ENCODE peak calls at places on chromosomes 12 and 14, in eight cellular contexts. One of them, this sample, is unnamed.

GRCh38 chr12:100146252-100146651 is 3.6 kb upstream of the BLTP3B start:
- DNase-seq in cardiac fibroblast: no peak
- DNase-seq in CD8-positive, alpha-beta T cell: no peak
- DNase-seq in mesothelial cell of epicardium: no peak
- DNase-seq in glutamatergic neuron: no peak
- DNase-seq in CD4-positive, alpha-beta T cell: no peak
- DNase-seq in MCF 10A: no peak
- DNase-seq in AG10803: no peak
- DNase-seq in this sample: no peak

GRCh38 chr14:63478437-63478852 is 64.7 kb downstream of the PPP2R5E start:
- DNase-seq in cardiac fibroblast: no peak
- DNase-seq in MCF 10A: no peak
- DNase-seq in mesothelial cell of epicardium: no peak
- DNase-seq in AG10803: no peak
- DNase-seq in CD8-positive, alpha-beta T cell: no peak
- DNase-seq in glutamatergic neuron: no peak
- DNase-seq in CD4-positive, alpha-beta T cell: no peak
- DNase-seq in this sample: peak

GRCh38 chr14:44027397-44027796 is 479.7 kb downstream of the FSCB start:
- DNase-seq in CD4-positive, alpha-beta T cell: no peak
- DNase-seq in cardiac fibroblast: no peak
- DNase-seq in MCF 10A: no peak
- DNase-seq in AG10803: no peak
- DNase-seq in mesothelial cell of epicardium: no peak
- DNase-seq in glutamatergic neuron: no peak
- DNase-seq in CD8-positive, alpha-beta T cell: no peak
- DNase-seq in this sample: no peak

GRCh38 chr12:122079038-122079531 is 529 bp downstream of the MLXIP start:
- DNase-seq in MCF 10A: peak
- DNase-seq in CD4-positive, alpha-beta T cell: no peak
- DNase-seq in glutamatergic neuron: no peak
- DNase-seq in AG10803: no peak
- DNase-seq in cardiac fibroblast: peak
- DNase-seq in mesothelial cell of epicardium: no peak
- DNase-seq in CD8-positive, alpha-beta T cell: no peak
- DNase-seq in this sample: no peak

GRCh38 chr12:18165422-18165871 is 75.5 kb upstream of the RERGL start:
- DNase-seq in CD4-positive, alpha-beta T cell: no peak
- DNase-seq in mesothelial cell of epicardium: no peak
- DNase-seq in AG10803: peak
- DNase-seq in glutamatergic neuron: no peak
- DNase-seq in CD8-positive, alpha-beta T cell: no peak
- DNase-seq in cardiac fibroblast: peak
- DNase-seq in MCF 10A: peak
- DNase-seq in this sample: peak

GRCh38 chr14:102819176-102819628 is 42.0 kb downstream of the TRAF3 start:
- DNase-seq in CD8-positive, alpha-beta T cell: peak
- DNase-seq in cardiac fibroblast: no peak
- DNase-seq in mesothelial cell of epicardium: no peak
- DNase-seq in CD4-positive, alpha-beta T cell: peak
- DNase-seq in glutamatergic neuron: no peak
- DNase-seq in AG10803: peak
- DNase-seq in MCF 10A: no peak
- DNase-seq in this sample: peak

GRCh38 chr14:102089621-102090343 is 2.9 kb upstream of the HSP90AA1 start:
- DNase-seq in mesothelial cell of epicardium: no peak
- DNase-seq in MCF 10A: no peak
- DNase-seq in CD8-positive, alpha-beta T cell: no peak
- DNase-seq in glutamatergic neuron: no peak
- DNase-seq in CD4-positive, alpha-beta T cell: no peak
- DNase-seq in AG10803: no peak
- DNase-seq in cardiac fibroblast: no peak
- DNase-seq in this sample: no peak

GRCh38 chr12:109781668-109782321 is 51.4 kb downstream of the TRPV4 start:
- DNase-seq in MCF 10A: no peak
- DNase-seq in glutamatergic neuron: no peak
- DNase-seq in CD4-positive, alpha-beta T cell: no peak
- DNase-seq in CD8-positive, alpha-beta T cell: no peak
- DNase-seq in cardiac fibroblast: no peak
- DNase-seq in AG10803: no peak
- DNase-seq in mesothelial cell of epicardium: no peak
- DNase-seq in this sample: no peak

GRCh38 chr12:52145228-52145940 is 46.4 kb downstream of the KRT80 start:
- DNase-seq in CD4-positive, alpha-beta T cell: no peak
- DNase-seq in mesothelial cell of epicardium: no peak
- DNase-seq in glutamatergic neuron: no peak
- DNase-seq in cardiac fibroblast: no peak
- DNase-seq in AG10803: no peak
- DNase-seq in CD8-positive, alpha-beta T cell: no peak
- DNase-seq in MCF 10A: no peak
- DNase-seq in this sample: no peak

GRCh38 chr12:26572131-26572530 is 260.9 kb downstream of the ITPR2 start:
- DNase-seq in MCF 10A: no peak
- DNase-seq in cardiac fibroblast: no peak
- DNase-seq in AG10803: no peak
- DNase-seq in CD8-positive, alpha-beta T cell: no peak
- DNase-seq in mesothelial cell of epicardium: no peak
- DNase-seq in CD4-positive, alpha-beta T cell: no peak
- DNase-seq in glutamatergic neuron: no peak
- DNase-seq in this sample: no peak

GRCh38 chr12:116551952-116552749 is 7.0 kb upstream of the MAP1LC3B2 start:
- DNase-seq in mesothelial cell of epicardium: no peak
- DNase-seq in MCF 10A: peak
- DNase-seq in CD4-positive, alpha-beta T cell: no peak
- DNase-seq in cardiac fibroblast: peak
- DNase-seq in glutamatergic neuron: no peak
- DNase-seq in CD8-positive, alpha-beta T cell: no peak
- DNase-seq in AG10803: peak
- DNase-seq in this sample: no peak

GRCh38 chr12:92107094-92107493 is 38.6 kb downstream of the BTG1 start:
- DNase-seq in CD8-positive, alpha-beta T cell: no peak
- DNase-seq in CD4-positive, alpha-beta T cell: no peak
- DNase-seq in MCF 10A: no peak
- DNase-seq in AG10803: no peak
- DNase-seq in mesothelial cell of epicardium: no peak
- DNase-seq in cardiac fibroblast: no peak
- DNase-seq in glutamatergic neuron: no peak
- DNase-seq in this sample: no peak

GRCh38 chr14:71762575-71762974 is 169.7 kb upstream of the RGS6 start:
- DNase-seq in glutamatergic neuron: no peak
- DNase-seq in mesothelial cell of epicardium: no peak
- DNase-seq in CD4-positive, alpha-beta T cell: no peak
- DNase-seq in CD8-positive, alpha-beta T cell: no peak
- DNase-seq in AG10803: no peak
- DNase-seq in MCF 10A: no peak
- DNase-seq in cardiac fibroblast: no peak
- DNase-seq in this sample: no peak

GRCh38 chr12:119592232-119592631 is 1.3 kb upstream of the TMEM233 start:
- DNase-seq in CD8-positive, alpha-beta T cell: no peak
- DNase-seq in glutamatergic neuron: no peak
- DNase-seq in MCF 10A: peak
- DNase-seq in AG10803: no peak
- DNase-seq in mesothelial cell of epicardium: no peak
- DNase-seq in cardiac fibroblast: no peak
- DNase-seq in CD4-positive, alpha-beta T cell: no peak
- DNase-seq in this sample: no peak

GRCh38 chr12:2876431-2877046 is 435 bp downstream of the FOXM1 start:
- DNase-seq in mesothelial cell of epicardium: no peak
- DNase-seq in AG10803: peak
- DNase-seq in glutamatergic neuron: no peak
- DNase-seq in cardiac fibroblast: peak
- DNase-seq in MCF 10A: peak
- DNase-seq in CD4-positive, alpha-beta T cell: no peak
- DNase-seq in CD8-positive, alpha-beta T cell: no peak
- DNase-seq in this sample: peak

GRCh38 chr12:92437452-92437851 is 265.3 kb upstream of the PLEKHG7 start:
- DNase-seq in MCF 10A: no peak
- DNase-seq in CD8-positive, alpha-beta T cell: no peak
- DNase-seq in AG10803: no peak
- DNase-seq in cardiac fibroblast: no peak
- DNase-seq in glutamatergic neuron: no peak
- DNase-seq in CD4-positive, alpha-beta T cell: no peak
- DNase-seq in mesothelial cell of epicardium: no peak
- DNase-seq in this sample: no peak

GRCh38 chr12:29396774-29397173 is 15.8 kb upstream of the ERGIC2 start:
- DNase-seq in CD8-positive, alpha-beta T cell: no peak
- DNase-seq in MCF 10A: no peak
- DNase-seq in AG10803: no peak
- DNase-seq in CD4-positive, alpha-beta T cell: no peak
- DNase-seq in cardiac fibroblast: peak
- DNase-seq in mesothelial cell of epicardium: no peak
- DNase-seq in glutamatergic neuron: no peak
- DNase-seq in this sample: no peak

GRCh38 chr12:113462880-113463745 is 8.6 kb downstream of the LHX5 start:
- DNase-seq in CD8-positive, alpha-beta T cell: no peak
- DNase-seq in AG10803: no peak
- DNase-seq in MCF 10A: no peak
- DNase-seq in glutamatergic neuron: peak
- DNase-seq in mesothelial cell of epicardium: no peak
- DNase-seq in CD4-positive, alpha-beta T cell: no peak
- DNase-seq in cardiac fibroblast: no peak
- DNase-seq in this sample: no peak

GRCh38 chr12:45737638-45738037 is 8.1 kb downstream of the ARID2 start:
- DNase-seq in mesothelial cell of epicardium: no peak
- DNase-seq in CD4-positive, alpha-beta T cell: no peak
- DNase-seq in CD8-positive, alpha-beta T cell: no peak
- DNase-seq in cardiac fibroblast: no peak
- DNase-seq in MCF 10A: no peak
- DNase-seq in glutamatergic neuron: no peak
- DNase-seq in AG10803: no peak
- DNase-seq in this sample: no peak

GRCh38 chr12:3101309-3102022 is 24.3 kb downstream of the TSPAN9 start:
- DNase-seq in CD4-positive, alpha-beta T cell: no peak
- DNase-seq in cardiac fibroblast: peak
- DNase-seq in mesothelial cell of epicardium: no peak
- DNase-seq in MCF 10A: peak
- DNase-seq in CD8-positive, alpha-beta T cell: no peak
- DNase-seq in AG10803: peak
- DNase-seq in glutamatergic neuron: no peak
- DNase-seq in this sample: no peak

GRCh38 chr12:60489071-60489470 is 893.2 kb downstream of the SLC16A7 start:
- DNase-seq in CD8-positive, alpha-beta T cell: no peak
- DNase-seq in CD4-positive, alpha-beta T cell: no peak
- DNase-seq in glutamatergic neuron: no peak
- DNase-seq in MCF 10A: no peak
- DNase-seq in mesothelial cell of epicardium: no peak
- DNase-seq in AG10803: peak
- DNase-seq in cardiac fibroblast: no peak
- DNase-seq in this sample: no peak

GRCh38 chr12:65561798-65562382 is 262.4 kb upstream of the HMGA2 start:
- DNase-seq in CD4-positive, alpha-beta T cell: no peak
- DNase-seq in glutamatergic neuron: no peak
- DNase-seq in CD8-positive, alpha-beta T cell: no peak
- DNase-seq in mesothelial cell of epicardium: no peak
- DNase-seq in AG10803: peak
- DNase-seq in MCF 10A: peak
- DNase-seq in cardiac fibroblast: peak
- DNase-seq in this sample: no peak

GRCh38 chr12:2258035-2258434 is 205.2 kb downstream of the CACNA1C start:
- DNase-seq in CD4-positive, alpha-beta T cell: no peak
- DNase-seq in MCF 10A: no peak
- DNase-seq in glutamatergic neuron: no peak
- DNase-seq in cardiac fibroblast: peak
- DNase-seq in CD8-positive, alpha-beta T cell: no peak
- DNase-seq in AG10803: peak
- DNase-seq in mesothelial cell of epicardium: no peak
- DNase-seq in this sample: no peak

GRCh38 chr12:85569261-85569660 is 266.9 kb downstream of the RASSF9 start:
- DNase-seq in CD4-positive, alpha-beta T cell: no peak
- DNase-seq in cardiac fibroblast: no peak
- DNase-seq in AG10803: no peak
- DNase-seq in glutamatergic neuron: no peak
- DNase-seq in MCF 10A: peak
- DNase-seq in CD8-positive, alpha-beta T cell: no peak
- DNase-seq in mesothelial cell of epicardium: no peak
- DNase-seq in this sample: no peak

GRCh38 chr12:26566186-26566585 is 266.8 kb downstream of the ITPR2 start:
- DNase-seq in CD4-positive, alpha-beta T cell: no peak
- DNase-seq in mesothelial cell of epicardium: no peak
- DNase-seq in cardiac fibroblast: no peak
- DNase-seq in glutamatergic neuron: no peak
- DNase-seq in AG10803: no peak
- DNase-seq in CD8-positive, alpha-beta T cell: no peak
- DNase-seq in MCF 10A: no peak
- DNase-seq in this sample: no peak

GRCh38 chr14:64878775-64879634 is 702 bp downstream of the SPTB start:
- DNase-seq in CD8-positive, alpha-beta T cell: no peak
- DNase-seq in AG10803: no peak
- DNase-seq in mesothelial cell of epicardium: no peak
- DNase-seq in MCF 10A: no peak
- DNase-seq in cardiac fibroblast: no peak
- DNase-seq in CD4-positive, alpha-beta T cell: no peak
- DNase-seq in glutamatergic neuron: peak
- DNase-seq in this sample: peak
- TF ChIP-seq CTCF in CD8-positive, alpha-beta T cell: no peak
- TF ChIP-seq CTCF in AG10803: no peak
- TF ChIP-seq CTCF in mesothelial cell of epicardium: no peak
- TF ChIP-seq CTCF in MCF 10A: no peak
- TF ChIP-seq CTCF in cardiac fibroblast: no peak
- TF ChIP-seq CTCF in CD4-positive, alpha-beta T cell: no peak
- TF ChIP-seq CTCF in glutamatergic neuron: no peak
- TF ChIP-seq CTCF in this sample: no peak

GRCh38 chr12:128976120-128976519 is 122.8 kb downstream of the GLT1D1 start:
- DNase-seq in mesothelial cell of epicardium: peak
- DNase-seq in glutamatergic neuron: peak
- DNase-seq in MCF 10A: no peak
- DNase-seq in AG10803: no peak
- DNase-seq in cardiac fibroblast: no peak
- DNase-seq in CD4-positive, alpha-beta T cell: no peak
- DNase-seq in CD8-positive, alpha-beta T cell: no peak
- DNase-seq in this sample: no peak
- TF ChIP-seq CTCF in mesothelial cell of epicardium: peak
- TF ChIP-seq CTCF in glutamatergic neuron: peak
- TF ChIP-seq CTCF in MCF 10A: no peak
- TF ChIP-seq CTCF in AG10803: no peak
- TF ChIP-seq CTCF in cardiac fibroblast: no peak
- TF ChIP-seq CTCF in CD4-positive, alpha-beta T cell: no peak
- TF ChIP-seq CTCF in CD8-positive, alpha-beta T cell: no peak
- TF ChIP-seq CTCF in this sample: peak

GRCh38 chr14:58401587-58401986 is 5.9 kb downstream of the TOMM20L start:
- DNase-seq in CD4-positive, alpha-beta T cell: no peak
- DNase-seq in glutamatergic neuron: no peak
- DNase-seq in cardiac fibroblast: no peak
- DNase-seq in CD8-positive, alpha-beta T cell: no peak
- DNase-seq in mesothelial cell of epicardium: no peak
- DNase-seq in MCF 10A: peak
- DNase-seq in AG10803: no peak
- DNase-seq in this sample: no peak
- TF ChIP-seq CTCF in CD4-positive, alpha-beta T cell: no peak
- TF ChIP-seq CTCF in glutamatergic neuron: no peak
- TF ChIP-seq CTCF in cardiac fibroblast: no peak
- TF ChIP-seq CTCF in CD8-positive, alpha-beta T cell: no peak
- TF ChIP-seq CTCF in mesothelial cell of epicardium: no peak
- TF ChIP-seq CTCF in MCF 10A: no peak
- TF ChIP-seq CTCF in AG10803: no peak
- TF ChIP-seq CTCF in this sample: no peak

DNA sequence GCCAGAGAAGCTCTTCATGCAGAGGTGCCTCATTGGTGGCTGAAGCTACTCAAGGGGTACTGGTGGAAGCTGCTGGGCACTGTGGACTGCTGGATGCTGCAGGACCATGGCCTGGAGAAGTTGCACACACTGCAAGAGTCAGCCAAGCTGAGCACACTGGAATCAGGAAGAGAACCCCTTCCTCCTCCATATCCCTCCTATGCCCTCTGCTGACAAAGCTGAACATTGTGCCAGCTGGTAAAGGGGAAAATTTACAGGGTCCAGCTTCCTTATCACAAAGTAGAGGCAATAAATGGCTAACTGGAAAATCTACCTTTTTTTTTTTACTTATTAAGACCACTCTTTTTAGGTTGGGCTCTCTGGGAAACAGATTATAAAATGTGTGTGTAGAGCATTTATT is 6.5 kb downstream of the CCDC175 start:
- DNase-seq in glutamatergic neuron: no peak
- DNase-seq in CD4-positive, alpha-beta T cell: no peak
- DNase-seq in MCF 10A: peak
- DNase-seq in CD8-positive, alpha-beta T cell: no peak
- DNase-seq in cardiac fibroblast: peak
- DNase-seq in mesothelial cell of epicardium: no peak
- DNase-seq in AG10803: no peak
- DNase-seq in this sample: no peak
- TF ChIP-seq CTCF in glutamatergic neuron: no peak
- TF ChIP-seq CTCF in CD4-positive, alpha-beta T cell: no peak
- TF ChIP-seq CTCF in MCF 10A: no peak
- TF ChIP-seq CTCF in CD8-positive, alpha-beta T cell: no peak
- TF ChIP-seq CTCF in cardiac fibroblast: no peak
- TF ChIP-seq CTCF in mesothelial cell of epicardium: no peak
- TF ChIP-seq CTCF in AG10803: no peak
- TF ChIP-seq CTCF in this sample: no peak

This sample was measured in GM10248.